ENCODE peak calls at places on chromosomes 3 and 15, in eight cellular contexts. G, I, S, E, V, F, X and M are unnamed samples.

GRCh38 chr3:50516048-50516871 is 12.8 kb upstream of the CACNA2D2 start:
- DNase-seq in G (no peak), I (peak; percentile 88), S (no peak), E (peak; percentile 13), V (no peak), F (peak; percentile 60), X (no peak), M (peak; percentile 94)

GRCh38 chr3:138042043-138042442 is 32.1 kb downstream of the CLDN18 start:
- DNase-seq in G (peak; percentile 84), I (no peak), S (no peak), E (peak; percentile 91), V (no peak), F (no peak), X (no peak), M (no peak)

GRCh38 chr3:51510996-51511395 is 11.2 kb upstream of the DCAF1 start:
- DNase-seq in G (no peak), I (no peak), S (no peak), E (no peak), V (no peak), F (no peak), X (no peak), M (no peak)

GRCh38 chr3:162641317-162641716 is 1144.7 kb downstream of the OTOL1 start:
- DNase-seq in G (no peak), I (no peak), S (no peak), E (peak; percentile 4), V (no peak), F (no peak), X (no peak), M (no peak)

GRCh38 chr3:156483961-156484787 is 70.7 kb downstream of the SSR3 start:
- DNase-seq in G (peak; percentile 68), I (peak; percentile 7), S (no peak), E (peak; percentile 71), V (peak; percentile 18), F (peak; percentile 22), X (peak; percentile 17), M (no peak)

GRCh38 chr3:9653565-9654248 is 4.4 kb downstream of the MTMR14 start:
- DNase-seq in G (no peak), I (no peak), S (no peak), E (no peak), V (no peak), F (no peak), X (no peak), M (no peak)

GRCh38 chr3:11185564-11186317 is 31.4 kb downstream of the HRH1 start:
- DNase-seq in G (peak; percentile 97), I (peak; percentile 89), S (no peak), E (peak; percentile 97), V (no peak), F (peak; percentile 80), X (no peak), M (no peak)

GRCh38 chr3:45871834-45872233 is 14.5 kb upstream of the CCR9 start:
- DNase-seq in G (no peak), I (no peak), S (no peak), E (no peak), V (no peak), F (no peak), X (no peak), M (no peak)

GRCh38 chr15:78625621-78626280 is 5.0 kb upstream of the CHRNA3 start:
- DNase-seq in G (no peak), I (peak; percentile 61), S (no peak), E (no peak), V (no peak), F (no peak), X (no peak), M (no peak)

GRCh38 chr15:59384507-59384906 is 11.8 kb upstream of the MYO1E start:
- DNase-seq in G (no peak), I (no peak), S (no peak), E (no peak), V (no peak), F (no peak), X (no peak), M (no peak)

GRCh38 chr15:44715142-44715796 is 4.0 kb downstream of the B2M start:
- DNase-seq in G (no peak), I (no peak), S (no peak), E (no peak), V (no peak), F (no peak), X (no peak), M (no peak)

GRCh38 chr3:140467916-140468315 is 209.9 kb upstream of the TRIM42 start:
- DNase-seq in G (no peak), I (no peak), S (no peak), E (no peak), V (no peak), F (no peak), X (no peak), M (no peak)

GRCh38 chr3:101868534-101869464 is 19.5 kb downstream of the NFKBIZ start:
- DNase-seq in G (peak; percentile 64), I (peak; percentile 62), S (no peak), E (no peak), V (no peak), F (no peak), X (no peak), M (no peak)

GRCh38 chr3:189404036-189404435 is 227.2 kb upstream of the TP63 start:
- DNase-seq in G (peak; percentile 83), I (no peak), S (no peak), E (no peak), V (no peak), F (no peak), X (no peak), M (no peak)

GRCh38 chr15:67761343-67761742 is 64.0 kb upstream of the SKOR1 start:
- DNase-seq in G (no peak), I (no peak), S (no peak), E (no peak), V (no peak), F (no peak), X (no peak), M (no peak)

GRCh38 chr15:93321881-93322282 is 232.9 kb upstream of the RGMA start:
- DNase-seq in G (peak; percentile 61), I (no peak), S (no peak), E (no peak), V (no peak), F (no peak), X (no peak), M (no peak)

GRCh38 chr15:101615986-101616848 is 36.0 kb downstream of the TM2D3 start:
- DNase-seq in G (peak; percentile 76), I (peak; percentile 78), S (no peak), E (peak; percentile 93), V (no peak), F (peak; percentile 81), X (no peak), M (peak; percentile 51)

GRCh38 chr3:129081503-129081902 is 20.9 kb downstream of the GP9 start:
- DNase-seq in G (no peak), I (no peak), S (no peak), E (no peak), V (no peak), F (no peak), X (no peak), M (no peak)

GRCh38 chr15:35690698-35691116 is 144.7 kb upstream of the DPH6 start:
- DNase-seq in G (no peak), I (no peak), S (no peak), E (peak; percentile 60), V (no peak), F (peak; percentile 39), X (no peak), M (no peak)

GRCh38 chr15:35690089-35690488 is 144.1 kb upstream of the DPH6 start:
- DNase-seq in G (no peak), I (no peak), S (no peak), E (no peak), V (no peak), F (no peak), X (no peak), M (no peak)

GRCh38 chr15:35692256-35692867 is 146.4 kb upstream of the DPH6 start:
- DNase-seq in G (no peak), I (no peak), S (no peak), E (peak; percentile 22), V (no peak), F (no peak), X (no peak), M (no peak)

GRCh38 chr15:35689266-35689665 is 143.3 kb upstream of the DPH6 start:
- DNase-seq in G (no peak), I (no peak), S (no peak), E (no peak), V (no peak), F (no peak), X (no peak), M (no peak)

GRCh38 chr15:35691176-35691761 is 145.3 kb upstream of the DPH6 start:
- DNase-seq in G (no peak), I (no peak), S (no peak), E (no peak), V (no peak), F (no peak), X (no peak), M (no peak)
- H3K4me3 ChIP-seq in G (no peak overlapping the region), I (no peak overlapping the region), S (no peak overlapping the region), E (no peak overlapping the region), V (no peak overlapping the region), F (no peak overlapping the region), X (no peak overlapping the region), M (no peak overlapping the region)

DNA sequence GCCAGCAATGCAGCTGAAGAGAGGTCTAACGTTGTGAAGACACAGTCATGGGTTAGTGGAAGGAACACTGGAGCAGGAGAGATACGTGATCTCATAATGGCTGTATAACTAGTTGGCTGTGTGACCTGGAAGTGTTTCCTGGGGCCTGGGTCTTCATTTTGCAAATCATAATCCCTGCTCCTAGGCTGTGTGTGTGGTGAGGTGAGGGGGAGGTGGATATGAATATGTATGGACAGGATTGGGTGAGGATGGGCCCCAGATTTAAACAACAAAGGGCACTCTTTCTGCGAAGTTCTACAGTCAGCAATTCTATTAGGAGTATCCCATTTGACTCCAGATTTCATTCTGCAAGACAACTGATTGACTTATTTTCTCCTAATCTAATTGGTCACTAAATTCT is 41.3 kb downstream of the ANKRD28 start:
- DNase-seq in G (no peak), I (no peak), S (no peak), E (no peak), V (no peak), F (no peak), X (no peak), M (no peak)
- H3K4me3 ChIP-seq in G (no peak overlapping the region), I (no peak overlapping the region), S (no peak overlapping the region), E (no peak overlapping the region), V (no peak overlapping the region), F (no peak overlapping the region), X (no peak overlapping the region), M (no peak overlapping the region)

DNA sequence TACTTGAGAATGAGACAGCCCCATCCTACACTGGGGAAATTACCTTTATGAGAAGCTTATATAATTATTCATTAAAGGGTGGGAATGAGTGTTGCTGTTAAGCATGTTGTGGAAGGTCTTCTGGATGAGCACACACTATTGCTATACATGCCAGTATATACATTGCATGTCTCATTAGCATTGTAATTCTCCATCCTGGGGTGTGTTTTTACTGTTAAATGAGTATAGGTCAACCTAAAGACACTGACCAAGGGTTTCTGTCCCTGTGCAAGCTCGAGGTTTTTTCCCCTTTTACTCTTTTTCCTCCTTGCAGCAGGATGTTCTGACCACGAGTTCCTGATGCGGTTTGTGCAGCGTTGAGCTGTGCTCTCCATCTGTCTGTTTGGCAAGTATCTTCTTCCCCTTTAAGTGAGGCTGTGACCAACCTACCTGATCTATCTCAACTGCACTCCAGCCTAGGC is 7.2 kb upstream of the IVD start:
- DNase-seq in G (no peak), I (no peak), S (no peak), E (no peak), V (no peak), F (no peak), X (no peak), M (no peak)
- H3K4me3 ChIP-seq in G (no peak overlapping the region), I (no peak overlapping the region), S (no peak overlapping the region), E (no peak overlapping the region), V (no peak overlapping the region), F (no peak overlapping the region), X (no peak overlapping the region), M (no peak overlapping the region)

GRCh38 chr3:168364992-168365391 is 269.3 kb upstream of the GOLIM4 start:
- DNase-seq in G (no peak), I (no peak), S (no peak), E (no peak), V (no peak), F (no peak), X (no peak), M (no peak)
- H3K4me3 ChIP-seq in G (no peak overlapping the region), I (no peak overlapping the region), S (no peak overlapping the region), E (no peak overlapping the region), V (no peak overlapping the region), F (no peak overlapping the region), X (no peak overlapping the region), M (no peak overlapping the region)